ENCODE peak calls at places on chromosomes 5 and 9, in four cellular contexts. S, W, R and T are unnamed samples.

GRCh38 chr5:127518319-127518621 is 830 bp downstream of the PRRC1 start:
- DNase-seq in S (peak; percentile 63), W (no peak), R (no peak), T (no peak)

GRCh38 chr9:22158983-22159382 is 149.9 kb upstream of the CDKN2B start:
- DNase-seq in S (peak; percentile 89), W (peak; percentile 66), R (no peak), T (peak; percentile 34)

GRCh38 chr9:36486933-36487481 is 85.7 kb upstream of the MELK start:
- DNase-seq in S (peak; percentile 4), W (peak; percentile 66), R (no peak), T (peak; percentile 58)

GRCh38 chr9:36036253-36036779 is 397 bp upstream of the RECK start:
- DNase-seq in S (peak; percentile 72), W (no peak), R (no peak), T (no peak)

GRCh38 chr9:23606107-23606506 is 219.9 kb downstream of the ELAVL2 start:
- DNase-seq in S (peak; percentile 55), W (no peak), R (no peak), T (no peak)

GRCh38 chr5:677131-678101 is 15.7 kb downstream of the TPPP start:
- DNase-seq in S (no peak), W (no peak), R (no peak), T (peak; percentile 14)

GRCh38 chr5:40570408-40571129 is 109.1 kb upstream of the PTGER4 start:
- DNase-seq in S (peak; percentile 91), W (no peak), R (peak; percentile 8), T (no peak)

GRCh38 chr9:81609782-81610738 is 79.3 kb downstream of the TLE1 start:
- DNase-seq in S (no peak), W (no peak), R (no peak), T (no peak)

GRCh38 chr9:106828082-106828481 is 34.9 kb upstream of the ZNF462 start:
- DNase-seq in S (no peak), W (no peak), R (no peak), T (no peak)

GRCh38 chr5:157657516-157657915 is 5.3 kb upstream of the SOX30 start:
- DNase-seq in S (no peak), W (no peak), R (no peak), T (no peak)

GRCh38 chr9:115057559-115057958 is 60.4 kb downstream of the TNC start:
- DNase-seq in S (no peak), W (no peak), R (no peak), T (no peak)

GRCh38 chr9:77605449-77606220 is 42.5 kb downstream of the GNA14 start:
- DNase-seq in S (no peak), W (no peak), R (no peak), T (no peak)

GRCh38 chr9:36900136-36900855 is 133.8 kb downstream of the PAX5 start:
- DNase-seq in S (no peak), W (no peak), R (no peak), T (no peak)

GRCh38 chr5:38551020-38552017 is 5.1 kb downstream of the LIFR start:
- DNase-seq in S (peak; percentile 49), W (peak; percentile 63), R (peak; percentile 38), T (no peak)

GRCh38 chr5:178467261-178468195 is 122.7 kb downstream of the COL23A1 start:
- DNase-seq in S (peak; percentile 50), W (peak; percentile 58), R (no peak), T (peak; percentile 28)

GRCh38 chr9:90860826-90861225 is 59.2 kb downstream of the SYK start:
- DNase-seq in S (no peak), W (peak; percentile 50), R (no peak), T (no peak)

GRCh38 chr5:63843190-63843589 is 119.1 kb downstream of the HTR1A start:
- DNase-seq in S (no peak), W (no peak), R (no peak), T (peak; percentile 57)

GRCh38 chr5:60649288-60649917 is 50.6 kb downstream of the DEPDC1B start:
- DNase-seq in S (peak; percentile 64), W (no peak), R (peak; percentile 34), T (no peak)

GRCh38 chr5:9351535-9351934 is 194.3 kb downstream of the SEMA5A start:
- DNase-seq in S (no peak), W (no peak), R (no peak), T (no peak)

GRCh38 chr5:178273665-178274541 is 41.3 kb upstream of the PHYKPL start:
- DNase-seq in S (no peak), W (no peak), R (no peak), T (no peak)

GRCh38 chr5:136182618-136183017 is 10.3 kb downstream of the SMIM32 start:
- DNase-seq in S (peak; percentile 48), W (no peak), R (no peak), T (no peak)

GRCh38 chr9:18982246-18982589 is 50.8 kb downstream of the SAXO1 start:
- DNase-seq in S (peak; percentile 15), W (no peak), R (no peak), T (no peak)

GRCh38 chr5:134503088-134503936 is 22.2 kb upstream of the JADE2 start:
- DNase-seq in S (peak; percentile 99), W (peak; percentile 77), R (peak; percentile 80), T (peak; percentile 65)

GRCh38 chr5:55393501-55394175 is 85.8 kb downstream of the MTREX start:
- DNase-seq in S (no peak), W (no peak), R (no peak), T (no peak)

GRCh38 chr5:154191467-154192261 is 1.1 kb downstream of the GALNT10 start:
- DNase-seq in S (no peak), W (no peak), R (no peak), T (no peak)

GRCh38 chr5:156922207-156922792 is 40.7 kb downstream of the TIMD4 start:
- DNase-seq in S (no peak), W (no peak), R (no peak), T (no peak)

GRCh38 chr5:62206150-62206829 is 99.7 kb upstream of the KIF2A start:
- DNase-seq in S (peak; percentile 15), W (no peak), R (peak; percentile 28), T (no peak)

GRCh38 chr9:35333551-35333950 is 156.4 kb upstream of the RUSC2 start:
- DNase-seq in S (peak; percentile 69), W (no peak), R (no peak), T (no peak)

GRCh38 chr5:14250094-14250777 is 107.1 kb downstream of the TRIO start:
- DNase-seq in S (peak; percentile 37), W (peak; percentile 53), R (no peak), T (peak; percentile 51)

GRCh38 chr5:147234825-147235635 is at the start of gene STK32A:
- DNase-seq in S (peak; percentile 92), W (peak; percentile 86), R (no peak), T (peak; percentile 32)

GRCh38 chr5:77984587-77984986 is 208.4 kb upstream of the TBCA start:
- DNase-seq in S (no peak), W (no peak), R (no peak), T (no peak)

GRCh38 chr5:149397530-149397929 is 18.4 kb upstream of the IL17B start:
- DNase-seq in S (no peak), W (no peak), R (no peak), T (no peak)

GRCh38 chr9:110994771-110995241 is 43.5 kb downstream of the LPAR1 start:
- DNase-seq in S (no peak), W (peak; percentile 31), R (no peak), T (no peak)

GRCh38 chr9:134648701-134649525 is 7.3 kb downstream of the COL5A1 start:
- DNase-seq in S (no peak), W (no peak), R (no peak), T (no peak)

GRCh38 chr9:137212520-137212919 is 7.0 kb downstream of the NDOR1 start:
- DNase-seq in S (no peak), W (no peak), R (no peak), T (no peak)

GRCh38 chr5:125257057-125257970 is 510.9 kb upstream of the ZNF608 start:
- DNase-seq in S (peak; percentile 47), W (no peak), R (no peak), T (no peak)

GRCh38 chr5:131328536-131329186 is 64.8 kb downstream of the CDC42SE2 start:
- DNase-seq in S (peak; percentile 88), W (no peak), R (peak; percentile 64), T (no peak)

GRCh38 chr5:30781642-30782041 is 411.8 kb upstream of the CDH6 start:
- DNase-seq in S (no peak), W (no peak), R (no peak), T (no peak)
- TF ChIP-seq CTCF in S (no peak), W (no peak), R (no peak), T (no peak)

GRCh38 chr5:10655041-10655685 is 91.3 kb downstream of the ANKRD33B start:
- DNase-seq in S (no peak), W (peak; percentile 1), R (no peak), T (no peak)
- TF ChIP-seq CTCF in S (no peak), W (no peak), R (no peak), T (no peak)

GRCh38 chr5:122153230-122153629 is 23.9 kb downstream of the ZNF474 start:
- DNase-seq in S (peak; percentile 76), W (no peak), R (no peak), T (no peak)

GRCh38 chr5:122154491-122154890 is 25.1 kb downstream of the ZNF474 start:
- DNase-seq in S (no peak), W (no peak), R (no peak), T (no peak)

GRCh38 chr5:122153774-122154173 is 24.4 kb downstream of the ZNF474 start:
- DNase-seq in S (no peak), W (no peak), R (no peak), T (no peak)

GRCh38 chr5:122154910-122155309 is 25.6 kb downstream of the ZNF474 start:
- DNase-seq in S (no peak), W (peak; percentile 24), R (no peak), T (no peak)

DNA sequence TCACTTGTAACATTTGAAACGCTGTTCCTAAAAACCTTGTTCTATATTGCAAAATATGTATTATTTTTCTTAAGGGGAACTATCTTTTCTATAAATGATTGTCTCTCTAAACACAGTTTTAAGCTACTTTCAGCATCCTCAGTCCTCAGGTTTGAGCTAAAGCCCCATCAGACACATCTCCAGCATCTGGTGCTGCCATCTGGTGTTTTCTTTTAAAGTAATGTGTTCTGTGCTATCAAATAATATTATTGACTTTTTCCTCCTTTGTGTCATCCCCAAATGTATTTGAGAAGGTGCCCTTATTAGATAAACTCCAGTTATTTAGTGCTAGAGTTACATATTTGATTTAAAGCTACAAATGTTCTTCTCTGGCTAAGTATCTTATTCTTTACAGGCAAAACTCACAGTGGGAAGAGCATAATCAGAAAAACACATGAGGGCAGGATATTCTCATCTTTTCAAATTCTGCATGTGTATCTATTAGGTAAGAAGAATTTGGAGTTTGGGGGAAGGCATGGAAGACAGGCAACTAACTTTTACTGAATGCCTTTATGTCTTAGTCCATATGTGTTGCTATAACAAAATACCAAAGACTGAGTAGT is 27.5 kb downstream of the ZNF474 start:
- DNase-seq in S (peak; percentile 55), W (no peak), R (no peak), T (no peak)
- TF ChIP-seq CTCF in S (peak; percentile 36), W (no peak), R (peak; percentile 59), T (no peak)

DNA sequence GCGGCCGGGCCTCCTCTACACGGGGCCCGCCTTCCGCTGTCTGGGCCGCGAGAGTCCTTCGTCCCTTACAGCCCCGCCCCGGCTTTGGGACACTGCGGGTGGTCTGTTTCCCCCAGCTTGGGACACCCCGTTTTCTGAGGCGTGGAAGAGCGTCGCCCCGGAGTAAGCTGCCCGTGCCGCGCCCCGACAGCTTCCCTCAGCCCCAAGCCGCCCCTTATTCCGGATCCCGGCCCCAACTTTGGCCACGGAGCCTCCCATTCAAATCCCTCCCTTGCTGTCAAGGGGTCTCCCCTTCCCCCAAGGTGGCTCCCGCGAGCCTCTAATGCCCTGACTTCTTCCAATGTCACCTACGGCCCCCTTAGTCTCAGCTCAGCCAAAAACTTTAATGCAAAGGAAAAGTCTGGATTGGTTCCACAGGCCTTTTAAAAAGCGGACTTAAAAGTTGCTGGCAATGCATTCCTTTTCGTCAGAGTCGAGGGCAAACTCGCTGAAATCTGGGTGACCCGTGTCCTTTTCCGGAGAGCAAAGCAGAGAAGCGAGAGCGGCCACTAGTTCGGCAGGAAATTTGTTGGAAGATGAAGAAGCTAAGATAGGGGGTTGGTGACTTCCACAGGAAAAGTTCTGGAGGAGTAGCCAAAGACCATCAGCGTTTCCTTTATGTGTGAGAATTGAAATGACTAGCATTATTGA is 19.9 kb downstream of the EXOSC2 start:
- DNase-seq in S (no peak), W (peak; percentile 49), R (no peak), T (peak; percentile 54)
- TF ChIP-seq CTCF in S (no peak), W (no peak), R (peak; percentile 6), T (no peak)